ENCODE peak calls at places on chromosomes 3 and 15, in ten cellular contexts. One of them, this sample, is unnamed.

GRCh38 chr3:189458536-189458935 is 172.7 kb upstream of the TP63 start:
- DNase-seq in left colon: no peak
- DNase-seq in lower lobe of right lung: no peak
- DNase-seq in natural killer cell treated with Interleukin-12 subunit alpha and Interleukin-12 subunit beta and Interleukin-15 and Interleukin-18, amount 100 ng/mL, for 72 hours: no peak
- DNase-seq in AG08396: no peak
- DNase-seq in AG04450: no peak
- DNase-seq in cardiac muscle cell: peak
- DNase-seq in HS-5: no peak
- DNase-seq in stimulated activated naive CD8-positive, alpha-beta T cell treated with anti-CD3 and anti-CD28 coated beads, Interleukin-15, Interleukin-2, amounts not matched to agents 100 U/mL and 50 U/mL, for 24 hours: no peak
- DNase-seq in ELR: peak
- DNase-seq in this sample: no peak

GRCh38 chr15:90264649-90265048 is 823 bp upstream of the NGRN start:
- DNase-seq in stimulated activated naive CD8-positive, alpha-beta T cell treated with anti-CD3 and anti-CD28 coated beads, Interleukin-15, Interleukin-2, amounts not matched to agents 100 U/mL and 50 U/mL, for 24 hours: peak
- DNase-seq in HS-5: no peak
- DNase-seq in lower lobe of right lung: no peak
- DNase-seq in left colon: peak
- DNase-seq in natural killer cell treated with Interleukin-12 subunit alpha and Interleukin-12 subunit beta and Interleukin-15 and Interleukin-18, amount 100 ng/mL, for 72 hours: no peak
- DNase-seq in AG04450: no peak
- DNase-seq in ELR: peak
- DNase-seq in AG08396: no peak
- DNase-seq in cardiac muscle cell: no peak
- DNase-seq in this sample: no peak

GRCh38 chr15:74130089-74130848 is at the start of gene ISLR2:
- DNase-seq in cardiac muscle cell: peak
- DNase-seq in AG08396: no peak
- DNase-seq in stimulated activated naive CD8-positive, alpha-beta T cell treated with anti-CD3 and anti-CD28 coated beads, Interleukin-15, Interleukin-2, amounts not matched to agents 100 U/mL and 50 U/mL, for 24 hours: peak
- DNase-seq in lower lobe of right lung: no peak
- DNase-seq in ELR: no peak
- DNase-seq in HS-5: no peak
- DNase-seq in AG04450: no peak
- DNase-seq in left colon: no peak
- DNase-seq in natural killer cell treated with Interleukin-12 subunit alpha and Interleukin-12 subunit beta and Interleukin-15 and Interleukin-18, amount 100 ng/mL, for 72 hours: no peak
- DNase-seq in this sample: no peak

GRCh38 chr15:73681856-73682596 is 2.2 kb upstream of the CD276 start:
- DNase-seq in AG08396: no peak
- DNase-seq in cardiac muscle cell: no peak
- DNase-seq in AG04450: no peak
- DNase-seq in ELR: no peak
- DNase-seq in natural killer cell treated with Interleukin-12 subunit alpha and Interleukin-12 subunit beta and Interleukin-15 and Interleukin-18, amount 100 ng/mL, for 72 hours: no peak
- DNase-seq in lower lobe of right lung: no peak
- DNase-seq in HS-5: no peak
- DNase-seq in stimulated activated naive CD8-positive, alpha-beta T cell treated with anti-CD3 and anti-CD28 coated beads, Interleukin-15, Interleukin-2, amounts not matched to agents 100 U/mL and 50 U/mL, for 24 hours: no peak
- DNase-seq in left colon: no peak
- DNase-seq in this sample: no peak

GRCh38 chr3:106421928-106422327 is 553.1 kb upstream of the CBLB start:
- DNase-seq in ELR: peak
- DNase-seq in AG08396: no peak
- DNase-seq in AG04450: no peak
- DNase-seq in natural killer cell treated with Interleukin-12 subunit alpha and Interleukin-12 subunit beta and Interleukin-15 and Interleukin-18, amount 100 ng/mL, for 72 hours: no peak
- DNase-seq in left colon: no peak
- DNase-seq in stimulated activated naive CD8-positive, alpha-beta T cell treated with anti-CD3 and anti-CD28 coated beads, Interleukin-15, Interleukin-2, amounts not matched to agents 100 U/mL and 50 U/mL, for 24 hours: no peak
- DNase-seq in HS-5: peak
- DNase-seq in cardiac muscle cell: no peak
- DNase-seq in lower lobe of right lung: no peak
- DNase-seq in this sample: no peak

GRCh38 chr3:130014526-130014925 is 40.0 kb downstream of the TRH start:
- DNase-seq in natural killer cell treated with Interleukin-12 subunit alpha and Interleukin-12 subunit beta and Interleukin-15 and Interleukin-18, amount 100 ng/mL, for 72 hours: no peak
- DNase-seq in HS-5: peak
- DNase-seq in ELR: no peak
- DNase-seq in lower lobe of right lung: no peak
- DNase-seq in AG08396: peak
- DNase-seq in cardiac muscle cell: no peak
- DNase-seq in AG04450: peak
- DNase-seq in stimulated activated naive CD8-positive, alpha-beta T cell treated with anti-CD3 and anti-CD28 coated beads, Interleukin-15, Interleukin-2, amounts not matched to agents 100 U/mL and 50 U/mL, for 24 hours: no peak
- DNase-seq in left colon: no peak
- DNase-seq in this sample: no peak

GRCh38 chr3:139537325-139537724 is 2.2 kb downstream of the RBP1 start:
- DNase-seq in natural killer cell treated with Interleukin-12 subunit alpha and Interleukin-12 subunit beta and Interleukin-15 and Interleukin-18, amount 100 ng/mL, for 72 hours: no peak
- DNase-seq in lower lobe of right lung: no peak
- DNase-seq in ELR: peak
- DNase-seq in cardiac muscle cell: no peak
- DNase-seq in AG04450: no peak
- DNase-seq in AG08396: no peak
- DNase-seq in stimulated activated naive CD8-positive, alpha-beta T cell treated with anti-CD3 and anti-CD28 coated beads, Interleukin-15, Interleukin-2, amounts not matched to agents 100 U/mL and 50 U/mL, for 24 hours: no peak
- DNase-seq in left colon: no peak
- DNase-seq in HS-5: peak
- DNase-seq in this sample: no peak

GRCh38 chr15:71252036-71252898 is 137.0 kb downstream of the THSD4 start:
- DNase-seq in left colon: no peak
- DNase-seq in AG08396: no peak
- DNase-seq in ELR: peak
- DNase-seq in HS-5: no peak
- DNase-seq in AG04450: no peak
- DNase-seq in natural killer cell treated with Interleukin-12 subunit alpha and Interleukin-12 subunit beta and Interleukin-15 and Interleukin-18, amount 100 ng/mL, for 72 hours: no peak
- DNase-seq in lower lobe of right lung: no peak
- DNase-seq in cardiac muscle cell: no peak
- DNase-seq in stimulated activated naive CD8-positive, alpha-beta T cell treated with anti-CD3 and anti-CD28 coated beads, Interleukin-15, Interleukin-2, amounts not matched to agents 100 U/mL and 50 U/mL, for 24 hours: no peak
- DNase-seq in this sample: no peak

GRCh38 chr3:52090620-52091468 is 34.5 kb upstream of the DUSP7 start:
- DNase-seq in AG08396: no peak
- DNase-seq in natural killer cell treated with Interleukin-12 subunit alpha and Interleukin-12 subunit beta and Interleukin-15 and Interleukin-18, amount 100 ng/mL, for 72 hours: peak
- DNase-seq in cardiac muscle cell: no peak
- DNase-seq in ELR: no peak
- DNase-seq in HS-5: no peak
- DNase-seq in lower lobe of right lung: peak
- DNase-seq in AG04450: no peak
- DNase-seq in stimulated activated naive CD8-positive, alpha-beta T cell treated with anti-CD3 and anti-CD28 coated beads, Interleukin-15, Interleukin-2, amounts not matched to agents 100 U/mL and 50 U/mL, for 24 hours: no peak
- DNase-seq in left colon: no peak
- DNase-seq in this sample: peak

GRCh38 chr3:52372822-52373504 is 56.8 kb downstream of the DNAH1 start:
- DNase-seq in HS-5: no peak
- DNase-seq in natural killer cell treated with Interleukin-12 subunit alpha and Interleukin-12 subunit beta and Interleukin-15 and Interleukin-18, amount 100 ng/mL, for 72 hours: no peak
- DNase-seq in ELR: no peak
- DNase-seq in lower lobe of right lung: no peak
- DNase-seq in left colon: peak
- DNase-seq in AG08396: no peak
- DNase-seq in AG04450: no peak
- DNase-seq in stimulated activated naive CD8-positive, alpha-beta T cell treated with anti-CD3 and anti-CD28 coated beads, Interleukin-15, Interleukin-2, amounts not matched to agents 100 U/mL and 50 U/mL, for 24 hours: peak
- DNase-seq in cardiac muscle cell: peak
- DNase-seq in this sample: peak

GRCh38 chr3:30004481-30004880 is 601.9 kb upstream of the TGFBR2 start:
- DNase-seq in AG08396: peak
- DNase-seq in HS-5: no peak
- DNase-seq in natural killer cell treated with Interleukin-12 subunit alpha and Interleukin-12 subunit beta and Interleukin-15 and Interleukin-18, amount 100 ng/mL, for 72 hours: no peak
- DNase-seq in stimulated activated naive CD8-positive, alpha-beta T cell treated with anti-CD3 and anti-CD28 coated beads, Interleukin-15, Interleukin-2, amounts not matched to agents 100 U/mL and 50 U/mL, for 24 hours: no peak
- DNase-seq in lower lobe of right lung: no peak
- DNase-seq in ELR: no peak
- DNase-seq in cardiac muscle cell: no peak
- DNase-seq in AG04450: no peak
- DNase-seq in left colon: no peak
- DNase-seq in this sample: no peak

GRCh38 chr3:117356296-117356695 is 646.7 kb downstream of the TUSC7 start:
- DNase-seq in AG08396: no peak
- DNase-seq in left colon: no peak
- DNase-seq in HS-5: no peak
- DNase-seq in ELR: no peak
- DNase-seq in stimulated activated naive CD8-positive, alpha-beta T cell treated with anti-CD3 and anti-CD28 coated beads, Interleukin-15, Interleukin-2, amounts not matched to agents 100 U/mL and 50 U/mL, for 24 hours: no peak
- DNase-seq in natural killer cell treated with Interleukin-12 subunit alpha and Interleukin-12 subunit beta and Interleukin-15 and Interleukin-18, amount 100 ng/mL, for 72 hours: no peak
- DNase-seq in cardiac muscle cell: no peak
- DNase-seq in lower lobe of right lung: no peak
- DNase-seq in AG04450: no peak
- DNase-seq in this sample: no peak

GRCh38 chr3:32937331-32937730 is 14.1 kb upstream of the CCR4 start:
- DNase-seq in cardiac muscle cell: no peak
- DNase-seq in lower lobe of right lung: no peak
- DNase-seq in AG08396: no peak
- DNase-seq in natural killer cell treated with Interleukin-12 subunit alpha and Interleukin-12 subunit beta and Interleukin-15 and Interleukin-18, amount 100 ng/mL, for 72 hours: no peak
- DNase-seq in stimulated activated naive CD8-positive, alpha-beta T cell treated with anti-CD3 and anti-CD28 coated beads, Interleukin-15, Interleukin-2, amounts not matched to agents 100 U/mL and 50 U/mL, for 24 hours: no peak
- DNase-seq in left colon: no peak
- DNase-seq in HS-5: no peak
- DNase-seq in AG04450: no peak
- DNase-seq in ELR: no peak
- DNase-seq in this sample: no peak

GRCh38 chr3:127700406-127700805 is 27.7 kb downstream of the ABTB1 start:
- DNase-seq in cardiac muscle cell: no peak
- DNase-seq in AG08396: no peak
- DNase-seq in stimulated activated naive CD8-positive, alpha-beta T cell treated with anti-CD3 and anti-CD28 coated beads, Interleukin-15, Interleukin-2, amounts not matched to agents 100 U/mL and 50 U/mL, for 24 hours: no peak
- DNase-seq in left colon: no peak
- DNase-seq in ELR: no peak
- DNase-seq in natural killer cell treated with Interleukin-12 subunit alpha and Interleukin-12 subunit beta and Interleukin-15 and Interleukin-18, amount 100 ng/mL, for 72 hours: no peak
- DNase-seq in lower lobe of right lung: peak
- DNase-seq in AG04450: no peak
- DNase-seq in HS-5: no peak
- DNase-seq in this sample: no peak

GRCh38 chr3:154121236-154122095 is at the start of gene ARHGEF26:
- DNase-seq in AG08396: peak
- DNase-seq in cardiac muscle cell: peak
- DNase-seq in left colon: peak
- DNase-seq in HS-5: peak
- DNase-seq in lower lobe of right lung: peak
- DNase-seq in stimulated activated naive CD8-positive, alpha-beta T cell treated with anti-CD3 and anti-CD28 coated beads, Interleukin-15, Interleukin-2, amounts not matched to agents 100 U/mL and 50 U/mL, for 24 hours: peak
- DNase-seq in AG04450: peak
- DNase-seq in ELR: peak
- DNase-seq in natural killer cell treated with Interleukin-12 subunit alpha and Interleukin-12 subunit beta and Interleukin-15 and Interleukin-18, amount 100 ng/mL, for 72 hours: peak
- DNase-seq in this sample: peak

GRCh38 chr3:66722675-66723074 is 221.9 kb upstream of the LRIG1 start:
- DNase-seq in AG08396: peak
- DNase-seq in left colon: peak
- DNase-seq in stimulated activated naive CD8-positive, alpha-beta T cell treated with anti-CD3 and anti-CD28 coated beads, Interleukin-15, Interleukin-2, amounts not matched to agents 100 U/mL and 50 U/mL, for 24 hours: no peak
- DNase-seq in ELR: peak
- DNase-seq in lower lobe of right lung: no peak
- DNase-seq in AG04450: peak
- DNase-seq in natural killer cell treated with Interleukin-12 subunit alpha and Interleukin-12 subunit beta and Interleukin-15 and Interleukin-18, amount 100 ng/mL, for 72 hours: no peak
- DNase-seq in HS-5: peak
- DNase-seq in cardiac muscle cell: no peak
- DNase-seq in this sample: peak

GRCh38 chr3:17047904-17048303 is 163.1 kb downstream of the PLCL2 start:
- DNase-seq in AG04450: no peak
- DNase-seq in natural killer cell treated with Interleukin-12 subunit alpha and Interleukin-12 subunit beta and Interleukin-15 and Interleukin-18, amount 100 ng/mL, for 72 hours: no peak
- DNase-seq in cardiac muscle cell: no peak
- DNase-seq in AG08396: no peak
- DNase-seq in ELR: no peak
- DNase-seq in HS-5: no peak
- DNase-seq in lower lobe of right lung: no peak
- DNase-seq in left colon: no peak
- DNase-seq in stimulated activated naive CD8-positive, alpha-beta T cell treated with anti-CD3 and anti-CD28 coated beads, Interleukin-15, Interleukin-2, amounts not matched to agents 100 U/mL and 50 U/mL, for 24 hours: no peak
- DNase-seq in this sample: no peak

GRCh38 chr3:41717591-41718093 is 244.3 kb downstream of the ULK4 start:
- DNase-seq in HS-5: no peak
- DNase-seq in left colon: no peak
- DNase-seq in lower lobe of right lung: no peak
- DNase-seq in AG04450: no peak
- DNase-seq in natural killer cell treated with Interleukin-12 subunit alpha and Interleukin-12 subunit beta and Interleukin-15 and Interleukin-18, amount 100 ng/mL, for 72 hours: no peak
- DNase-seq in stimulated activated naive CD8-positive, alpha-beta T cell treated with anti-CD3 and anti-CD28 coated beads, Interleukin-15, Interleukin-2, amounts not matched to agents 100 U/mL and 50 U/mL, for 24 hours: no peak
- DNase-seq in ELR: no peak
- DNase-seq in AG08396: no peak
- DNase-seq in cardiac muscle cell: no peak
- DNase-seq in this sample: no peak

GRCh38 chr3:72412557-72412956 is 435.7 kb downstream of the SHQ1 start:
- DNase-seq in stimulated activated naive CD8-positive, alpha-beta T cell treated with anti-CD3 and anti-CD28 coated beads, Interleukin-15, Interleukin-2, amounts not matched to agents 100 U/mL and 50 U/mL, for 24 hours: no peak
- DNase-seq in AG04450: no peak
- DNase-seq in HS-5: no peak
- DNase-seq in lower lobe of right lung: no peak
- DNase-seq in ELR: no peak
- DNase-seq in AG08396: no peak
- DNase-seq in left colon: no peak
- DNase-seq in natural killer cell treated with Interleukin-12 subunit alpha and Interleukin-12 subunit beta and Interleukin-15 and Interleukin-18, amount 100 ng/mL, for 72 hours: no peak
- DNase-seq in cardiac muscle cell: no peak
- DNase-seq in this sample: no peak

GRCh38 chr3:101643861-101644613 is 32.9 kb downstream of the ZBTB11 start:
- DNase-seq in ELR: peak
- DNase-seq in lower lobe of right lung: no peak
- DNase-seq in stimulated activated naive CD8-positive, alpha-beta T cell treated with anti-CD3 and anti-CD28 coated beads, Interleukin-15, Interleukin-2, amounts not matched to agents 100 U/mL and 50 U/mL, for 24 hours: peak
- DNase-seq in AG04450: peak
- DNase-seq in left colon: no peak
- DNase-seq in cardiac muscle cell: no peak
- DNase-seq in HS-5: peak
- DNase-seq in natural killer cell treated with Interleukin-12 subunit alpha and Interleukin-12 subunit beta and Interleukin-15 and Interleukin-18, amount 100 ng/mL, for 72 hours: peak
- DNase-seq in AG08396: no peak
- DNase-seq in this sample: no peak

GRCh38 chr3:101964861-101965260 is 115.5 kb downstream of the NFKBIZ start:
- DNase-seq in lower lobe of right lung: no peak
- DNase-seq in AG04450: no peak
- DNase-seq in cardiac muscle cell: no peak
- DNase-seq in left colon: no peak
- DNase-seq in natural killer cell treated with Interleukin-12 subunit alpha and Interleukin-12 subunit beta and Interleukin-15 and Interleukin-18, amount 100 ng/mL, for 72 hours: no peak
- DNase-seq in AG08396: no peak
- DNase-seq in HS-5: no peak
- DNase-seq in stimulated activated naive CD8-positive, alpha-beta T cell treated with anti-CD3 and anti-CD28 coated beads, Interleukin-15, Interleukin-2, amounts not matched to agents 100 U/mL and 50 U/mL, for 24 hours: no peak
- DNase-seq in ELR: no peak
- DNase-seq in this sample: no peak

GRCh38 chr15:95134306-95135100 is 903.1 kb downstream of the MCTP2 start:
- DNase-seq in AG04450: no peak
- DNase-seq in left colon: no peak
- DNase-seq in cardiac muscle cell: no peak
- DNase-seq in lower lobe of right lung: no peak
- DNase-seq in natural killer cell treated with Interleukin-12 subunit alpha and Interleukin-12 subunit beta and Interleukin-15 and Interleukin-18, amount 100 ng/mL, for 72 hours: no peak
- DNase-seq in ELR: no peak
- DNase-seq in stimulated activated naive CD8-positive, alpha-beta T cell treated with anti-CD3 and anti-CD28 coated beads, Interleukin-15, Interleukin-2, amounts not matched to agents 100 U/mL and 50 U/mL, for 24 hours: no peak
- DNase-seq in AG08396: no peak
- DNase-seq in HS-5: no peak
- DNase-seq in this sample: no peak

GRCh38 chr15:60374628-60375081 is 23.1 kb downstream of the ANXA2 start:
- DNase-seq in left colon: no peak
- DNase-seq in HS-5: peak
- DNase-seq in lower lobe of right lung: no peak
- DNase-seq in ELR: peak
- DNase-seq in natural killer cell treated with Interleukin-12 subunit alpha and Interleukin-12 subunit beta and Interleukin-15 and Interleukin-18, amount 100 ng/mL, for 72 hours: no peak
- DNase-seq in AG08396: peak
- DNase-seq in AG04450: peak
- DNase-seq in stimulated activated naive CD8-positive, alpha-beta T cell treated with anti-CD3 and anti-CD28 coated beads, Interleukin-15, Interleukin-2, amounts not matched to agents 100 U/mL and 50 U/mL, for 24 hours: no peak
- DNase-seq in cardiac muscle cell: peak
- DNase-seq in this sample: no peak

GRCh38 chr3:72128906-72129305 is 344.0 kb upstream of the PROK2 start:
- DNase-seq in stimulated activated naive CD8-positive, alpha-beta T cell treated with anti-CD3 and anti-CD28 coated beads, Interleukin-15, Interleukin-2, amounts not matched to agents 100 U/mL and 50 U/mL, for 24 hours: no peak
- DNase-seq in HS-5: no peak
- DNase-seq in natural killer cell treated with Interleukin-12 subunit alpha and Interleukin-12 subunit beta and Interleukin-15 and Interleukin-18, amount 100 ng/mL, for 72 hours: no peak
- DNase-seq in AG04450: no peak
- DNase-seq in AG08396: no peak
- DNase-seq in lower lobe of right lung: no peak
- DNase-seq in left colon: no peak
- DNase-seq in cardiac muscle cell: no peak
- DNase-seq in ELR: no peak
- DNase-seq in this sample: no peak

GRCh38 chr15:80152180-80152895 is 461 bp upstream of the FAH start:
- DNase-seq in HS-5: peak
- DNase-seq in cardiac muscle cell: peak
- DNase-seq in stimulated activated naive CD8-positive, alpha-beta T cell treated with anti-CD3 and anti-CD28 coated beads, Interleukin-15, Interleukin-2, amounts not matched to agents 100 U/mL and 50 U/mL, for 24 hours: peak
- DNase-seq in natural killer cell treated with Interleukin-12 subunit alpha and Interleukin-12 subunit beta and Interleukin-15 and Interleukin-18, amount 100 ng/mL, for 72 hours: peak
- DNase-seq in ELR: peak
- DNase-seq in lower lobe of right lung: peak
- DNase-seq in AG08396: peak
- DNase-seq in AG04450: peak
- DNase-seq in left colon: peak
- DNase-seq in this sample: peak

GRCh38 chr15:59017459-59017858 is 30.0 kb downstream of the RNF111 start:
- DNase-seq in AG04450: no peak
- DNase-seq in lower lobe of right lung: no peak
- DNase-seq in ELR: no peak
- DNase-seq in AG08396: no peak
- DNase-seq in natural killer cell treated with Interleukin-12 subunit alpha and Interleukin-12 subunit beta and Interleukin-15 and Interleukin-18, amount 100 ng/mL, for 72 hours: no peak
- DNase-seq in left colon: no peak
- DNase-seq in cardiac muscle cell: no peak
- DNase-seq in HS-5: no peak
- DNase-seq in stimulated activated naive CD8-positive, alpha-beta T cell treated with anti-CD3 and anti-CD28 coated beads, Interleukin-15, Interleukin-2, amounts not matched to agents 100 U/mL and 50 U/mL, for 24 hours: no peak
- DNase-seq in this sample: no peak

GRCh38 chr3:107085261-107085660 is 292.0 kb upstream of the CCDC54 start:
- DNase-seq in HS-5: no peak
- DNase-seq in cardiac muscle cell: no peak
- DNase-seq in AG04450: no peak
- DNase-seq in lower lobe of right lung: no peak
- DNase-seq in stimulated activated naive CD8-positive, alpha-beta T cell treated with anti-CD3 and anti-CD28 coated beads, Interleukin-15, Interleukin-2, amounts not matched to agents 100 U/mL and 50 U/mL, for 24 hours: no peak
- DNase-seq in ELR: peak
- DNase-seq in natural killer cell treated with Interleukin-12 subunit alpha and Interleukin-12 subunit beta and Interleukin-15 and Interleukin-18, amount 100 ng/mL, for 72 hours: no peak
- DNase-seq in left colon: no peak
- DNase-seq in AG08396: no peak
- DNase-seq in this sample: no peak

This sample was measured in left lung.